ENCODE peak calls at places on chromosome 7, in seven cellular contexts. P is iris pigment epithelial cell; E is Peyer's patch; X is HTR-8/SVneo; C is activated T-helper 1 cell treated with anti-CD3 and anti-CD28 coated beads, Interleukin-2, amount 50 U/mL, for 16 hours; J is kidney; I is activated T-cell treated with anti-CD3 and anti-CD28 coated beads, Interleukin-2, amount 50 U/mL, for 1 hour. O is an unnamed sample.

GRCh38 chr7:40843338-40844026 is 708.7 kb downstream of the SUGCT start:
- DNase-seq in I (no peak), C (no peak), E (no peak), P (peak), X (no peak), J (no peak), O (no peak)

GRCh38 chr7:116949941-116950801 is 3.1 kb upstream of the ST7 start:
- DNase-seq in X (no peak), C (no peak), E (no peak), J (no peak), I (no peak), P (no peak), O (no peak)

GRCh38 chr7:155844019-155844453 is 31.8 kb upstream of the SHH start:
- DNase-seq in C (no peak), E (peak), I (no peak), J (peak), P (no peak), X (no peak), O (no peak)

GRCh38 chr7:149466364-149466763 is 5.5 kb upstream of the ZNF777 start:
- DNase-seq in E (no peak), I (no peak), P (no peak), C (no peak), J (no peak), X (no peak), O (no peak)

GRCh38 chr7:156651472-156651871 is 10.9 kb downstream of the RNF32 start:
- DNase-seq in J (no peak), P (no peak), C (no peak), X (no peak), I (no peak), E (no peak), O (no peak)

GRCh38 chr7:116591202-116592040 is 66.6 kb downstream of the CAV1 start:
- DNase-seq in I (no peak), C (no peak), X (no peak), P (peak), J (no peak), E (no peak), O (no peak)

GRCh38 chr7:131203291-131203976 is 124.2 kb upstream of the MKLN1 start:
- DNase-seq in E (no peak), I (no peak), J (no peak), C (no peak), X (no peak), P (no peak), O (no peak)

GRCh38 chr7:36157506-36158320 is 4.7 kb downstream of the EEPD1 start:
- DNase-seq in P (no peak), I (no peak), E (peak), J (no peak), X (no peak), C (no peak), O (no peak)

GRCh38 chr7:142557971-142558582 is 191.2 kb upstream of the PRSS1 start:
- DNase-seq in C (no peak), X (no peak), I (peak), E (peak), P (peak), J (no peak), O (peak)

GRCh38 chr7:100407285-100408180 is 21.0 kb downstream of the ZCWPW1 start:
- DNase-seq in E (no peak), I (peak), C (no peak), X (peak), P (peak), J (no peak), O (peak)

GRCh38 chr7:68216046-68216445 is 1219.4 kb downstream of the TYW1 start:
- DNase-seq in P (no peak), C (no peak), I (no peak), X (no peak), E (no peak), J (no peak), O (peak)

GRCh38 chr7:98856021-98856422 is 13.8 kb downstream of the TMEM130 start:
- DNase-seq in X (no peak), J (no peak), E (no peak), P (no peak), I (no peak), C (no peak), O (peak)

GRCh38 chr7:325051-325798 is 35.3 kb downstream of the FOXL3 start:
- DNase-seq in I (no peak), X (no peak), C (no peak), P (no peak), E (no peak), J (peak), O (no peak)

GRCh38 chr7:149456770-149457421 is 4.0 kb downstream of the ZNF777 start:
- DNase-seq in P (no peak), E (no peak), X (no peak), C (no peak), I (no peak), J (no peak), O (no peak)

GRCh38 chr7:92496876-92497275 is 19.1 kb upstream of the ERVW-1 start:
- DNase-seq in C (no peak), I (no peak), E (no peak), X (no peak), J (no peak), P (peak), O (peak)

GRCh38 chr7:33039905-33040292 is 22.7 kb downstream of the NT5C3A start:
- DNase-seq in C (no peak), E (no peak), J (no peak), I (no peak), X (no peak), P (no peak), O (no peak)

GRCh38 chr7:16409777-16410176 is 11.6 kb downstream of the CRPPA start:
- DNase-seq in P (peak), E (no peak), C (no peak), I (no peak), X (no peak), J (no peak), O (no peak)

GRCh38 chr7:80779456-80779855 is 139.4 kb downstream of the SEMA3C start:
- DNase-seq in X (no peak), J (no peak), I (no peak), C (no peak), P (no peak), E (no peak), O (peak)

O was measured in fibroblast of lung.